ENCODE peak calls at places on chromosomes 12 and 14, in ten cellular contexts. One of them, this sample, is unnamed.

GRCh38 chr12:124388679-124389536 is 94.0 kb downstream of the RFLNA start:
- DNase-seq in K562: no peak
- DNase-seq in stomach: peak
- DNase-seq in Peyer's patch: peak
- DNase-seq in A549: peak
- DNase-seq in GM12892: no peak
- DNase-seq in NB4: no peak
- DNase-seq in IMR-90: peak
- DNase-seq in uterus: peak
- DNase-seq in GM12891: no peak
- DNase-seq in this sample: peak

GRCh38 chr12:109553471-109553870 is 19.8 kb downstream of the MMAB start:
- DNase-seq in Peyer's patch: no peak
- DNase-seq in stomach: no peak
- DNase-seq in GM12892: no peak
- DNase-seq in IMR-90: no peak
- DNase-seq in K562: no peak
- DNase-seq in uterus: no peak
- DNase-seq in NB4: no peak
- DNase-seq in GM12891: no peak
- DNase-seq in A549: no peak
- DNase-seq in this sample: no peak

GRCh38 chr12:80553316-80553715 is 109.3 kb downstream of the PTPRQ start:
- DNase-seq in uterus: no peak
- DNase-seq in A549: peak
- DNase-seq in K562: no peak
- DNase-seq in IMR-90: peak
- DNase-seq in NB4: no peak
- DNase-seq in GM12891: no peak
- DNase-seq in Peyer's patch: no peak
- DNase-seq in GM12892: no peak
- DNase-seq in stomach: no peak
- DNase-seq in this sample: no peak

GRCh38 chr12:3150820-3151590 is 73.8 kb downstream of the TSPAN9 start:
- DNase-seq in Peyer's patch: no peak
- DNase-seq in IMR-90: peak
- DNase-seq in GM12892: no peak
- DNase-seq in stomach: no peak
- DNase-seq in GM12891: no peak
- DNase-seq in A549: no peak
- DNase-seq in uterus: no peak
- DNase-seq in NB4: no peak
- DNase-seq in K562: no peak
- DNase-seq in this sample: no peak

GRCh38 chr12:62435337-62436163 is 31.1 kb upstream of the MON2 start:
- DNase-seq in K562: peak
- DNase-seq in GM12892: peak
- DNase-seq in A549: peak
- DNase-seq in Peyer's patch: peak
- DNase-seq in IMR-90: peak
- DNase-seq in uterus: peak
- DNase-seq in NB4: peak
- DNase-seq in GM12891: peak
- DNase-seq in stomach: peak
- DNase-seq in this sample: peak

GRCh38 chr12:69338120-69338859 is 9.9 kb upstream of the LYZ start:
- DNase-seq in A549: no peak
- DNase-seq in IMR-90: no peak
- DNase-seq in NB4: peak
- DNase-seq in K562: no peak
- DNase-seq in GM12891: no peak
- DNase-seq in GM12892: no peak
- DNase-seq in stomach: no peak
- DNase-seq in uterus: no peak
- DNase-seq in Peyer's patch: no peak
- DNase-seq in this sample: no peak

GRCh38 chr14:45038865-45039264 is 45.1 kb upstream of the PRPF39 start:
- DNase-seq in A549: no peak
- DNase-seq in uterus: no peak
- DNase-seq in IMR-90: no peak
- DNase-seq in stomach: no peak
- DNase-seq in GM12892: no peak
- DNase-seq in Peyer's patch: no peak
- DNase-seq in NB4: peak
- DNase-seq in GM12891: no peak
- DNase-seq in K562: peak
- DNase-seq in this sample: no peak

GRCh38 chr14:90815817-90816662 is at the start of gene TTC7B:
- DNase-seq in IMR-90: peak
- DNase-seq in stomach: peak
- DNase-seq in Peyer's patch: no peak
- DNase-seq in A549: peak
- DNase-seq in NB4: peak
- DNase-seq in GM12892: peak
- DNase-seq in uterus: peak
- DNase-seq in K562: peak
- DNase-seq in GM12891: peak
- DNase-seq in this sample: no peak

GRCh38 chr14:46820291-46820690 is 168.7 kb upstream of the RPL10L start:
- DNase-seq in GM12892: no peak
- DNase-seq in stomach: no peak
- DNase-seq in A549: no peak
- DNase-seq in GM12891: no peak
- DNase-seq in NB4: no peak
- DNase-seq in K562: peak
- DNase-seq in uterus: no peak
- DNase-seq in Peyer's patch: no peak
- DNase-seq in IMR-90: no peak
- DNase-seq in this sample: peak

GRCh38 chr14:99176156-99176945 is 95.6 kb downstream of the BCL11B start:
- DNase-seq in GM12892: no peak
- DNase-seq in uterus: no peak
- DNase-seq in NB4: peak
- DNase-seq in GM12891: no peak
- DNase-seq in Peyer's patch: peak
- DNase-seq in IMR-90: no peak
- DNase-seq in A549: no peak
- DNase-seq in K562: no peak
- DNase-seq in stomach: peak
- DNase-seq in this sample: no peak

GRCh38 chr12:45039757-45040156 is 11.1 kb downstream of the DBX2 start:
- DNase-seq in stomach: no peak
- DNase-seq in NB4: no peak
- DNase-seq in A549: no peak
- DNase-seq in IMR-90: no peak
- DNase-seq in GM12891: no peak
- DNase-seq in Peyer's patch: no peak
- DNase-seq in K562: no peak
- DNase-seq in GM12892: no peak
- DNase-seq in uterus: no peak
- DNase-seq in this sample: no peak

GRCh38 chr14:67680121-67680602 is 5.7 kb upstream of the VTI1B start:
- DNase-seq in NB4: peak
- DNase-seq in Peyer's patch: no peak
- DNase-seq in uterus: no peak
- DNase-seq in K562: peak
- DNase-seq in A549: no peak
- DNase-seq in GM12891: peak
- DNase-seq in GM12892: peak
- DNase-seq in IMR-90: peak
- DNase-seq in stomach: no peak
- DNase-seq in this sample: no peak

GRCh38 chr14:51087024-51087423 is 7.9 kb downstream of the TRIM9 start:
- DNase-seq in Peyer's patch: peak
- DNase-seq in A549: peak
- DNase-seq in GM12892: no peak
- DNase-seq in GM12891: no peak
- DNase-seq in NB4: peak
- DNase-seq in K562: peak
- DNase-seq in stomach: no peak
- DNase-seq in uterus: no peak
- DNase-seq in IMR-90: no peak
- DNase-seq in this sample: no peak

GRCh38 chr14:85824526-85824925 is 294.6 kb downstream of the FLRT2 start:
- DNase-seq in A549: no peak
- DNase-seq in stomach: no peak
- DNase-seq in GM12891: no peak
- DNase-seq in IMR-90: no peak
- DNase-seq in uterus: no peak
- DNase-seq in Peyer's patch: no peak
- DNase-seq in NB4: no peak
- DNase-seq in K562: no peak
- DNase-seq in GM12892: no peak
- DNase-seq in this sample: no peak

GRCh38 chr14:102440392-102440791 is 69.2 kb downstream of the ANKRD9 start:
- DNase-seq in A549: no peak
- DNase-seq in K562: no peak
- DNase-seq in GM12892: no peak
- DNase-seq in uterus: no peak
- DNase-seq in GM12891: no peak
- DNase-seq in IMR-90: no peak
- DNase-seq in stomach: no peak
- DNase-seq in Peyer's patch: no peak
- DNase-seq in NB4: no peak
- DNase-seq in this sample: no peak

GRCh38 chr12:50764116-50764860 is 387 bp downstream of the ATF1 start:
- DNase-seq in GM12891: peak
- DNase-seq in GM12892: peak
- DNase-seq in uterus: peak
- DNase-seq in IMR-90: peak
- DNase-seq in NB4: peak
- DNase-seq in Peyer's patch: peak
- DNase-seq in K562: no peak
- DNase-seq in stomach: peak
- DNase-seq in A549: peak
- DNase-seq in this sample: no peak
- TF ChIP-seq POLR2A in GM12891: peak
- TF ChIP-seq POLR2A in GM12892: peak
- TF ChIP-seq POLR2A in uterus: no peak
- TF ChIP-seq POLR2A in IMR-90: peak
- TF ChIP-seq POLR2A in NB4: peak
- TF ChIP-seq POLR2A in Peyer's patch: no peak
- TF ChIP-seq POLR2A in K562: peak
- TF ChIP-seq POLR2A in stomach: no peak
- TF ChIP-seq POLR2A in A549: no peak
- TF ChIP-seq POLR2A in this sample: no peak

DNA sequence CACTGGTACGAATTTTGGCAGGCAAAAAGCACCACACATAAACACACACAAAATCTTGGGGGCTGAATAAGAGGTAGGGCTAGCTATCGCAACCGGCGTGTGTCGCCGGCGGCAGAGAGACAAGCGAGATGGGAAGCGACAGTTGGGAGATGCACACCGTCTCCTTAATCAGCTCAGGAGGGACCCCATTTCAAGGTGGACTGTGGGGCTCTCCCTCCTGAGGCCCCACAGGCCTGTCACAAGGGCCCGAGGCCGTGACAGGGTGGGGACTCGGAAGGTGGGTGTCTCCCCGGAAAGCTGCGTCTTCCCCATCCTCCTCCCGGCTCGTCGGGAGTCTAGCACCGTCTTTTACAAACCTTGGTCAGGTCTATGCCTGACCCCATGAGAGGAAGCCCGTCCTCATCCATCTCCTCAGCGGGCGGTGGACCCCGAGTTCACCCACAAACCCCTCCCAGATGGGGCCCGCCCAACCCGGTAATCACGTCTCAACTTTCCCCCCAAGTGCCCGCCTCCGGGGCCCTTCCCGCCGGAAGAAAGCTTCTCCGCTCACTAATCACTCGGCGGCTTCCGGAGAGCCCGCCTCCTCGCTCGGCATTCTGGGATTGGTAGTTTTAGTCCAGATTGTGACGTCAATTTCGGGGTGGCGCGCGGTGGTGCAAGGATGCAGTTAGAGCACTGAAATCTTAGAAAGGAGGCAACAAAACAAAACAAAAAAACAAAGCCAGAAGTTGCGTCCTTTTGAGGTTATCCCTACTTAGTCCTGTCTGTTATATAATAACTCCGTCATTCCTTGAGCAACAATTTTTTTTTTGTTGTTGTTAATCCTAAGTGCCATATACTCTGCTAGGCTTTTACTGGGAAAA is at the start of gene WASHC3:
- DNase-seq in stomach: peak
- DNase-seq in Peyer's patch: peak
- DNase-seq in GM12892: peak
- DNase-seq in K562: peak
- DNase-seq in NB4: peak
- DNase-seq in uterus: peak
- DNase-seq in A549: peak
- DNase-seq in IMR-90: peak
- DNase-seq in GM12891: peak
- DNase-seq in this sample: peak
- TF ChIP-seq POLR2A in stomach: no peak
- TF ChIP-seq POLR2A in Peyer's patch: peak
- TF ChIP-seq POLR2A in GM12892: peak
- TF ChIP-seq POLR2A in K562: peak
- TF ChIP-seq POLR2A in NB4: peak
- TF ChIP-seq POLR2A in uterus: peak
- TF ChIP-seq POLR2A in A549: peak
- TF ChIP-seq POLR2A in IMR-90: peak
- TF ChIP-seq POLR2A in GM12891: peak
- TF ChIP-seq POLR2A in this sample: peak

GRCh38 chr12:6774557-6775062 is 2.3 kb downstream of the LAG3 start:
- DNase-seq in IMR-90: no peak
- DNase-seq in NB4: no peak
- DNase-seq in Peyer's patch: no peak
- DNase-seq in A549: no peak
- DNase-seq in GM12891: no peak
- DNase-seq in stomach: no peak
- DNase-seq in K562: no peak
- DNase-seq in uterus: no peak
- DNase-seq in GM12892: no peak
- DNase-seq in this sample: no peak
- TF ChIP-seq POLR2A in IMR-90: no peak
- TF ChIP-seq POLR2A in NB4: no peak
- TF ChIP-seq POLR2A in Peyer's patch: peak
- TF ChIP-seq POLR2A in A549: no peak
- TF ChIP-seq POLR2A in GM12891: no peak
- TF ChIP-seq POLR2A in stomach: no peak
- TF ChIP-seq POLR2A in K562: no peak
- TF ChIP-seq POLR2A in uterus: no peak
- TF ChIP-seq POLR2A in GM12892: no peak
- TF ChIP-seq POLR2A in this sample: no peak

DNA sequence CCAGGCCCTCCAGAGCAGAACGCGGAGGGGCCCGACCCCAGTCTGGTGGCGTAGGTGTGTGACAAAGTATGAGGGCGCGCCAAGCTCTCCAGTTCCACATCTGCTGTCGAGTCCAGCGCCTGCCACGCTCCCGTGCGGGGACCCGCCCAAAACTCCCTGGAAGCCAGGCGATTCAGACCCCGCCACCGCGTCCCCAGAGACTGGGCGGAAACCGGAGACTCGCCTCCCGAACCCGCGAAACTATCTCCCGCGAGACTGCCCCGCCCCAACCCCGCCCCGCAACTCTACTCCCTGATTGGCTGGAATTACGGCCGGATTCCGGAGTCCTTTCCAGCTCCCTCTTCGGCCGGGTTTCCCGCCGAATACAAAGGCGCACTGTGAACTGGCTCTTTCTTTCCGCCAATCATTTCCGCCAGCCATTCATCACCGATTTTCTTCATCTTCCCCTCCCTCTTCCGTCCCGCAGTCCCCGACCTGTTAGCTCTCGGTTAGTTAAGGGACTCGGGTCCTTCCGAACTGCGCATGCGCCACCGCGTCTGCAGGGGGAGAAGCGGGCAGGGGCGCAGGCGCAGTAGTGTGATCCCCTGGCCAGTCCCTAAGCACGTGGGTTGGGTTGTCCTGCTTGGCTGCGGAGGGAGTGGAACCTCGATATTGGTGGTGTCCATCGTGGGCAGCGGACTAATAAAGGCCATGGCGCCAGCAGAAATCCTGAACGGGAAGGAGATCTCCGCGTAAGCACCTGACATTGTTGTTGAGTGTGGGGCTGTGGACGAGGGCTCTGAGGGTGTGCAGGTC is at the start of gene MTHFD1:
- DNase-seq in K562: peak
- DNase-seq in GM12892: peak
- DNase-seq in A549: peak
- DNase-seq in GM12891: peak
- DNase-seq in stomach: peak
- DNase-seq in uterus: peak
- DNase-seq in NB4: peak
- DNase-seq in IMR-90: peak
- DNase-seq in Peyer's patch: peak
- DNase-seq in this sample: peak
- TF ChIP-seq POLR2A in K562: peak
- TF ChIP-seq POLR2A in GM12892: peak
- TF ChIP-seq POLR2A in A549: peak
- TF ChIP-seq POLR2A in GM12891: peak
- TF ChIP-seq POLR2A in stomach: no peak
- TF ChIP-seq POLR2A in uterus: no peak
- TF ChIP-seq POLR2A in NB4: peak
- TF ChIP-seq POLR2A in IMR-90: peak
- TF ChIP-seq POLR2A in Peyer's patch: peak
- TF ChIP-seq POLR2A in this sample: peak

This sample was measured in upper lobe of left lung.